ENCODE peak calls at places on chromosomes 12 and 14, in six cellular contexts. J is naive thymus-derived CD8-positive, alpha-beta T cell; E is activated CD8-positive, alpha-beta memory T cell treated with anti-CD3 and anti-CD28 coated beads, Interleukin-2, amount 50 U/mL, for 4 hours; C is GM19239; B is mucosa of descending colon; O is activated CD4-positive, alpha-beta T cell treated with anti-CD3 and anti-CD28 coated beads for 24 hours. H is an unnamed sample.

GRCh38 chr14:28059254-28059653 is 707.3 kb upstream of the FOXG1 start:
- DNase-seq in J (no peak), E (no peak), C (no peak), B (no peak), O (no peak), H (no peak)

GRCh38 chr12:75389706-75390105 is 1.2 kb upstream of the GLIPR1L2 start:
- DNase-seq in J (no peak), E (no peak), C (no peak), B (no peak), O (no peak), H (no peak)

GRCh38 chr14:100241279-100241678 is 2.3 kb downstream of the YY1 start:
- DNase-seq in J (no peak), E (no peak), C (no peak), B (no peak), O (no peak), H (no peak)

GRCh38 chr14:100874051-100874410 is 29.5 kb downstream of the RTL1 start:
- DNase-seq in J (no peak), E (no peak), C (no peak), B (peak), O (no peak), H (no peak)

GRCh38 chr14:50040401-50040775 is 76.0 kb downstream of the VCPKMT start:
- DNase-seq in J (peak), E (peak), C (peak), B (no peak), O (no peak), H (no peak)

GRCh38 chr12:101642115-101643067 is 47.6 kb downstream of the MYBPC1 start:
- DNase-seq in J (no peak), E (no peak), C (no peak), B (no peak), O (peak), H (no peak)

GRCh38 chr14:36820111-36820709 is 158.6 kb downstream of the PAX9 start:
- DNase-seq in J (no peak), E (no peak), C (no peak), B (no peak), O (no peak), H (no peak)

GRCh38 chr12:131557310-131557709 is 153.6 kb upstream of the SFSWAP start:
- DNase-seq in J (no peak), E (no peak), C (no peak), B (no peak), O (no peak), H (no peak)

GRCh38 chr12:57342207-57342691 is 88.6 kb downstream of the R3HDM2 start:
- DNase-seq in J (no peak), E (no peak), C (no peak), B (no peak), O (no peak), H (no peak)

GRCh38 chr14:61178226-61179060 is 102.7 kb downstream of the TMEM30B start:
- DNase-seq in J (no peak), E (no peak), C (no peak), B (no peak), O (peak), H (no peak)

GRCh38 chr12:111156304-111156703 is 212.6 kb downstream of the PHETA1 start:
- DNase-seq in J (no peak), E (no peak), C (no peak), B (no peak), O (no peak), H (no peak)

GRCh38 chr12:128823216-128823915 is 392 bp downstream of the SLC15A4 start:
- DNase-seq in J (no peak), E (peak), C (no peak), B (peak), O (no peak), H (no peak)

GRCh38 chr12:95582230-95583058 is 31.2 kb upstream of the USP44 start:
- DNase-seq in J (no peak), E (no peak), C (no peak), B (no peak), O (no peak), H (no peak)

GRCh38 chr12:69154585-69155363 is 84.6 kb upstream of the CPSF6 start:
- DNase-seq in J (peak), E (peak), C (peak), B (peak), O (peak), H (no peak)

GRCh38 chr12:85457026-85457425 is 177.0 kb downstream of the ALX1 start:
- DNase-seq in J (no peak), E (no peak), C (no peak), B (no peak), O (no peak), H (no peak)

GRCh38 chr14:35807131-35807961 is 1.7 kb downstream of the RALGAPA1 start:
- DNase-seq in J (no peak), E (no peak), C (no peak), B (no peak), O (no peak), H (no peak)

GRCh38 chr14:103127861-103128598 is 4.8 kb downstream of the TNFAIP2 start:
- DNase-seq in J (no peak), E (no peak), C (no peak), B (peak), O (no peak), H (no peak)

GRCh38 chr12:62684586-62685295 is 218.1 kb downstream of the MON2 start:
- DNase-seq in J (no peak), E (no peak), C (no peak), B (peak), O (no peak), H (no peak)

GRCh38 chr12:54047160-54047963 is 6.3 kb upstream of the HOXC4 start:
- DNase-seq in J (no peak), E (no peak), C (no peak), B (no peak), O (no peak), H (no peak)

GRCh38 chr12:12032771-12033588 is 37.8 kb upstream of the BCL2L14 start:
- DNase-seq in J (peak), E (peak), C (no peak), B (peak), O (peak), H (no peak)

GRCh38 chr14:43005807-43006206 is 1399.1 kb downstream of the LRFN5 start:
- DNase-seq in J (no peak), E (no peak), C (no peak), B (no peak), O (no peak), H (no peak)

GRCh38 chr14:93481758-93482157 is 51.0 kb downstream of the UNC79 start:
- DNase-seq in J (no peak), E (no peak), C (no peak), B (no peak), O (no peak), H (no peak)

GRCh38 chr12:4272014-4272975 is 1.3 kb upstream of the CCND2 start:
- DNase-seq in J (peak), E (peak), C (peak), B (peak), O (peak), H (no peak)

GRCh38 chr14:93911975-93912374 is 15.2 kb upstream of the FAM181A start:
- DNase-seq in J (no peak), E (no peak), C (no peak), B (no peak), O (no peak), H (no peak)

GRCh38 chr14:75831455-75831854 is 150.3 kb downstream of the TGFB3 start:
- DNase-seq in J (peak), E (peak), C (no peak), B (peak), O (peak), H (no peak)

GRCh38 chr12:119384340-119384739 is 49.8 kb downstream of the CCDC60 start:
- DNase-seq in J (no peak), E (no peak), C (no peak), B (no peak), O (no peak), H (no peak)

GRCh38 chr12:32702470-32702869 is 23.4 kb downstream of the DNM1L start:
- DNase-seq in J (no peak), E (no peak), C (no peak), B (no peak), O (no peak), H (no peak)

GRCh38 chr14:61759878-61760277 is 2.3 kb upstream of the SNAPC1 start:
- DNase-seq in J (no peak), E (no peak), C (no peak), B (no peak), O (no peak), H (no peak)

GRCh38 chr14:24251880-24252288 is 9.5 kb upstream of the TINF2 start:
- DNase-seq in J (no peak), E (no peak), C (no peak), B (no peak), O (no peak), H (no peak)

GRCh38 chr12:53381739-53382630 is 2.0 kb downstream of the SP1 start:
- DNase-seq in J (peak), E (peak), C (no peak), B (peak), O (no peak), H (no peak)

GRCh38 chr12:84920331-84920730 is 7.7 kb upstream of the SLC6A15 start:
- DNase-seq in J (no peak), E (no peak), C (no peak), B (no peak), O (no peak), H (no peak)

GRCh38 chr12:49825360-49825970 is 2.7 kb downstream of the NCKAP5L start:
- DNase-seq in J (no peak), E (no peak), C (no peak), B (peak), O (no peak), H (no peak)